ENCODE peak calls at places on chromosomes 2 and 18, in seven cellular contexts. V is PC-3, U is H9, P is psoas muscle, M is MCF 10A, J is fibroblast of lung, O is neural crest cell. K is an unnamed sample.
A peak's percentile ranks its signal among the peaks of the same experiment; 100 is the strongest.

GRCh38 chr2:196168181-196168580 is 3.2 kb downstream of the STK17B start:
- DNase-seq in V (peak; percentile 82), U (no peak), P (no peak), M (peak; percentile 90), J (peak; percentile 64), O (no peak), K (peak; percentile 82)

GRCh38 chr2:231182500-231182899 is 15.9 kb upstream of the ARMC9 start:
- DNase-seq in V (no peak), U (no peak), P (no peak), M (no peak), J (no peak), O (no peak), K (no peak)

GRCh38 chr2:168272225-168272624 is 24.8 kb upstream of the STK39 start:
- DNase-seq in V (peak; percentile 57), U (no peak), P (no peak), M (peak; percentile 11), J (no peak), O (no peak), K (peak; percentile 22)

GRCh38 chr2:207219716-207220414 is 54.1 kb upstream of the KLF7 start:
- DNase-seq in V (peak; percentile 93), U (no peak), P (no peak), M (peak; percentile 68), J (peak; percentile 90), O (no peak), K (peak; percentile 89)

GRCh38 chr2:162058973-162059668 is 14.9 kb downstream of the DPP4 start:
- DNase-seq in V (no peak), U (no peak), P (no peak), M (peak; percentile 14), J (peak; percentile 63), O (no peak), K (peak; percentile 71)

GRCh38 chr2:10424051-10424450 is 24.1 kb downstream of the ODC1 start:
- DNase-seq in V (no peak), U (no peak), P (no peak), M (no peak), J (peak; percentile 80), O (no peak), K (no peak)

GRCh38 chr2:95268208-95269035 is 5.8 kb upstream of the PROM2 start:
- DNase-seq in V (no peak), U (peak; percentile 13), P (no peak), M (no peak), J (no peak), O (no peak), K (no peak)

GRCh38 chr18:43661570-43661969 is 384.3 kb upstream of the SYT4 start:
- DNase-seq in V (peak; percentile 64), U (peak; percentile 53), P (no peak), M (peak; percentile 87), J (peak; percentile 71), O (no peak), K (peak; percentile 88)

GRCh38 chr18:12291690-12292089 is 16.4 kb upstream of the TUBB6 start:
- DNase-seq in V (no peak), U (no peak), P (no peak), M (no peak), J (no peak), O (no peak), K (no peak)

GRCh38 chr2:127142663-127143630 is 36.0 kb upstream of the BIN1 start:
- DNase-seq in V (no peak), U (no peak), P (no peak), M (no peak), J (no peak), O (no peak), K (no peak)

GRCh38 chr2:120305296-120305695 is 40.6 kb upstream of the INHBB start:
- DNase-seq in V (peak; percentile 28), U (no peak), P (no peak), M (no peak), J (no peak), O (no peak), K (no peak)
- TF ChIP-seq CTCF in V (peak; percentile 61), U (peak; percentile 48), P (peak; percentile 18), M (no peak), J (no peak), O (peak; percentile 27), K (peak; percentile 6)

GRCh38 chr18:40987581-40987980 is 967.5 kb upstream of the PIK3C3 start:
- DNase-seq in V (no peak), U (no peak), P (no peak), M (no peak), J (no peak), O (no peak), K (no peak)
- TF ChIP-seq CTCF in V (no peak), U (no peak), P (no peak), M (no peak), J (no peak), O (no peak), K (no peak)

GRCh38 chr18:55338955-55339662 is 248.9 kb downstream of the TCF4 start:
- DNase-seq in V (no peak), U (no peak), P (no peak), M (no peak), J (peak; percentile 52), O (no peak), K (peak; percentile 6)
- TF ChIP-seq CTCF in V (no peak), U (peak; percentile 37), P (no peak), M (no peak), J (peak; percentile 27), O (peak; percentile 15), K (no peak)

DNA sequence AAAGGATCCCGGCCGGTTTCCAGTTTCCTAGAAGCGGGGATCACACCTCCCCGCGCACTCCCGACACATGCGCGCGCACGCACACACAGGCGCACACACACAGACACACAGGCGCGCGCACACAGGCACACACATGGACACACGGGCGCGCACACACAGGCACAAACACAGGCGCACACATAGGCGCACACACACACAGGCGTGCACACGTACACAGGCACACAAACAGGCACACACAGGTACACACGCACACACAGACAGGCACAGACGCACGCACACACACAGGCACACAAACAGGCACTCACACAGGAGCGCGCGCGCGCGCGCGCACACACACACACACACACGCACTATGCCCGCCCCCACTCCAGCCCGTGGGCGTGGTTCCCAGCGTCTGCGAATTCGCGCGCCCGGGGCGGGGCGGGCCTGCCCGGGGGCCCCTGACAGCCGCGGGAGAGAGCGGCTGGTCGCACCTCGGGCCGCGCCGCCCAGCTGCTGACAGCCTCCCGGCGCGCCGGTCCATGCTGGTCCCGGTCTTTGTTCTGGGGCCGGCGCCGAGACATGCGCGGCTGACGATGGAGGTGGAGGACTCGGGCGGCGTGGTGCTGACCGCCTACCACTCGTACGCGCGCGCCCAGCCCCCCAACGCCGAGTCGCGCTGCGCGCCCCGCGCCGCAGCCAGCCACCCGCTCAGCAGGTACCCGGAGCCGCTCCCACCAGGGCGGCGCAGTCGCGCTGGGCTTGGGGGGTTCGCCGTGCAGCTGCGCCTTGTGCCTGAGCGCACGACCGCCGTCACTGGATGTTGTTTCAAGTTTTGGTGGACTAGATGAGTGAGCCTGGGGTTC is at the start of gene ARHGAP28:
- DNase-seq in V (peak; percentile 89), U (peak; percentile 89), P (peak; percentile 81), M (peak; percentile 80), J (peak; percentile 96), O (peak; percentile 69), K (peak; percentile 34)
- TF ChIP-seq CTCF in V (peak; percentile 53), U (peak; percentile 49), P (peak; percentile 28), M (no peak), J (peak; percentile 12), O (peak; percentile 56), K (peak; percentile 25)

DNA sequence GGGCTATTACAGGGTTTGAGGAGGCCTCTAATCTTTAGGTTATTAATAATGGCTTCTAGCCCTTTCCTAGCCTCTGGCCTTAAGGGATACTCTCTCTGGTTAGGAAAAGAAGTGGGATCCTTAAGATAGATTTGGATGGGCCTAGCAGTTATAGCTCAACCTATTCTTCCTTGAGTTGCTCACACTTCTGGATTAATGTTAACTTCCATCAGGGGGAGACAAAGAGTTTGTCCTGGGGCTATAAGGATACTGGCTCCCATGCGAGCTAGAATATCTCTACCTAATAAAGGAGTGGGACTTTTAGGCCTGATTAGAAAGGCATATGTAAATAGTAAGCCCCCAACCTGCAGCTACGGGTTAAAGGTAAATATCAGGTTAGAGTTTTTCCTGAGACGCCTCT is 14.3 kb upstream of the PTH2R start:
- DNase-seq in V (peak; percentile 24), U (no peak), P (no peak), M (peak; percentile 17), J (no peak), O (no peak), K (peak; percentile 10)
- TF ChIP-seq CTCF in V (peak; percentile 45), U (peak; percentile 48), P (no peak), M (no peak), J (no peak), O (no peak), K (peak; percentile 10)

DNA sequence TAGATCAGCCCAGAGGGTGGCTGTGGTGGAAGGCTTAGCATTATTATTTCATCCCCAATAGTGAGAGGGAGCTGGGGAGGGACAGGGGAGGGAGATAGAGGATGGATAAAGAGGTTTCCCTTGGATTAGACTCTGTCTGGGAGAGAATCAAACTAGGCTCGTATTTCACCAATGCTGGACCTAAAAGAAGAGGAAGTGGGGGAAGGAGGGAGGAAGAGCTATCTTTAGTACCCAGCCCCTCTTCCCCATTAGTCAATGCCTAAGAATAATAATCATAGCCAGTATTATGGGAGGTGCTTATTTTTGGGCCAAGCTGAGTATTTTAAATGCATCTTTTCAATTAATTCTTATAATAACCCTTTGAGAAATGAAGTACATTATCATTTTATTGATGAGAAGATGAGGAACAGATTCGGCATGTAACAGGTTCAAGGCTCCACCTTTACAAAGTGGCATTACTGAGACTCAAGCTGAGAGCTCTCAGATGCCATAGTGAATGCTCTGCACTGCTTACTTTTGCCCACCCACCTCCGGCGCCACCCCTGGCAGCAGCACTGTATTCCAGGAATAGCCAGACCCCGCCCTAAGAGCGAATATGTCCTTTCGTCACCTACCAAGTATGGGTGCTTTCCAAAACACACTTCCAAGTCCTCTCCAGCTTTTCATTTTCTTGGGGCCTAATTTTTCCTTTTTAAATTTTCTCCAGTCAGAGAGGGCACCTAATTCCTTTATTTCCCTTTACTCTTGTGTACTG is 21.0 kb downstream of the PAX8 start:
- DNase-seq in V (no peak), U (no peak), P (no peak), M (no peak), J (no peak), O (no peak), K (no peak)
- TF ChIP-seq CTCF in V (no peak), U (no peak), P (no peak), M (no peak), J (no peak), O (no peak), K (no peak)

K was measured in bronchial epithelial cell.